ENCODE peak calls at places on chromosome 5, in six cellular contexts. D is activated naive CD4-positive, alpha-beta T cell treated with Interleukin-2 at 50 U/mL for 16 hours; U is EL; M is Caki2; N is cardiac fibroblast; V is NCI-H748 treated with DMSO at 0.1 percent for 48 hours. Q is an unnamed sample.

GRCh38 chr5:74408150-74409043 is 232.1 kb downstream of the ENC1 start:
- DNase-seq in N (no peak), V (peak), U (no peak), D (no peak), M (no peak), Q (no peak)

GRCh38 chr5:65722575-65723424 is 795 bp downstream of the NLN start:
- DNase-seq in U (peak), N (peak), D (no peak), M (peak), V (peak), Q (peak)

GRCh38 chr5:124057161-124057814 is 545.3 kb downstream of the CSNK1G3 start:
- DNase-seq in D (no peak), U (no peak), V (peak), M (peak), N (no peak), Q (no peak)

GRCh38 chr5:116559239-116559638 is 15.4 kb downstream of the SEMA6A start:
- DNase-seq in D (no peak), U (no peak), V (no peak), N (no peak), M (no peak), Q (no peak)

GRCh38 chr5:158115468-158115867 is 256.5 kb upstream of the CLINT1 start:
- DNase-seq in N (no peak), U (no peak), V (no peak), D (no peak), M (no peak), Q (peak)

GRCh38 chr5:98997000-98997399 is 68.2 kb upstream of the CHD1 start:
- DNase-seq in U (peak), N (peak), D (no peak), V (no peak), M (no peak), Q (peak)

GRCh38 chr5:117095803-117096332 is 521.2 kb upstream of the SEMA6A start:
- DNase-seq in M (no peak), D (no peak), U (no peak), N (no peak), V (no peak), Q (no peak)

GRCh38 chr5:174295736-174296481 is 250.4 kb downstream of the NSG2 start:
- DNase-seq in M (no peak), N (no peak), V (no peak), U (no peak), D (no peak), Q (no peak)

GRCh38 chr5:154465169-154465568 is 12.9 kb downstream of the HAND1 start:
- DNase-seq in D (no peak), U (peak), M (no peak), V (no peak), N (peak), Q (peak)

GRCh38 chr5:99771296-99771695 is 763.9 kb upstream of the FAM174A start:
- DNase-seq in V (no peak), D (no peak), N (peak), U (no peak), M (no peak), Q (no peak)

GRCh38 chr5:61969347-61969746 is 336.7 kb upstream of the KIF2A start:
- DNase-seq in N (peak), M (no peak), V (no peak), D (no peak), U (peak), Q (peak)

GRCh38 chr5:24905123-24905522 is 260.3 kb upstream of the CDH10 start:
- DNase-seq in U (no peak), D (no peak), M (no peak), N (peak), V (no peak), Q (peak)

GRCh38 chr5:149719666-149720065 is 10.4 kb upstream of the PPARGC1B start:
- DNase-seq in N (peak), M (no peak), U (peak), V (no peak), D (no peak), Q (no peak)

GRCh38 chr5:110333384-110333783 is 393.1 kb downstream of the TMEM232 start:
- DNase-seq in U (no peak), M (no peak), V (no peak), N (peak), D (no peak), Q (peak)

GRCh38 chr5:74212336-74212735 is 428.2 kb downstream of the ENC1 start:
- DNase-seq in V (peak), D (no peak), U (peak), M (no peak), N (peak), Q (peak)

GRCh38 chr5:103232393-103232999 is 26.1 kb upstream of the MACIR start:
- DNase-seq in M (no peak), V (peak), D (no peak), U (peak), N (peak), Q (peak)

GRCh38 chr5:55360190-55360589 is 52.4 kb downstream of the MTREX start:
- DNase-seq in V (no peak), N (peak), U (peak), M (no peak), D (no peak), Q (no peak)

GRCh38 chr5:66364186-66364585 is 220.1 kb downstream of the SREK1 start:
- DNase-seq in D (no peak), M (no peak), U (no peak), V (no peak), N (no peak), Q (no peak)

GRCh38 chr5:154603978-154604679 is 126.1 kb upstream of the HAND1 start:
- DNase-seq in V (no peak), U (peak), D (no peak), N (peak), M (no peak), Q (peak)

GRCh38 chr5:78009937-78010527 is 233.9 kb upstream of the TBCA start:
- DNase-seq in M (no peak), D (no peak), V (no peak), N (peak), U (peak), Q (peak)

GRCh38 chr5:102856374-102856748 is 101.3 kb downstream of the PAM start:
- DNase-seq in M (no peak), U (peak), D (no peak), V (no peak), N (peak), Q (peak)

GRCh38 chr5:99317136-99317535 is 388.3 kb upstream of the CHD1 start:
- DNase-seq in U (no peak), M (no peak), D (no peak), V (no peak), N (no peak), Q (no peak)

GRCh38 chr5:100430268-100430900 is 104.8 kb upstream of the FAM174A start:
- DNase-seq in M (no peak), V (peak), D (peak), N (peak), U (peak), Q (peak)

GRCh38 chr5:98570661-98571181 is 202.7 kb upstream of the RGMB start:
- DNase-seq in U (peak), D (no peak), M (no peak), V (no peak), N (peak), Q (peak)

GRCh38 chr5:179315356-179315890 is 29.8 kb downstream of the ADAMTS2 start:
- DNase-seq in M (no peak), N (no peak), V (no peak), D (no peak), U (no peak), Q (no peak)

GRCh38 chr5:9540791-9541190 is 5.1 kb downstream of the SEMA5A start:
- DNase-seq in N (peak), V (no peak), U (peak), D (no peak), M (no peak), Q (peak)

GRCh38 chr5:69261034-69261433 is 26.3 kb downstream of the CDK7 start:
- DNase-seq in D (no peak), V (no peak), U (peak), N (peak), M (peak), Q (peak)

GRCh38 chr5:6260846-6261245 is 117.5 kb downstream of the MED10 start:
- DNase-seq in N (no peak), U (no peak), M (no peak), D (no peak), V (no peak), Q (no peak)

GRCh38 chr5:174590820-174591219 is 133.6 kb upstream of the MSX2 start:
- DNase-seq in V (no peak), U (no peak), M (no peak), N (no peak), D (no peak), Q (no peak)

GRCh38 chr5:110790673-110791072 is 51.9 kb downstream of the SLC25A46 start:
- DNase-seq in N (peak), U (peak), D (no peak), V (no peak), M (no peak), Q (peak)

GRCh38 chr5:98108497-98108896 is 665.0 kb upstream of the RGMB start:
- DNase-seq in N (peak), V (no peak), U (peak), M (no peak), D (no peak), Q (peak)

GRCh38 chr5:14528115-14528514 is 53.5 kb upstream of the OTULINL start:
- DNase-seq in N (no peak), V (no peak), U (no peak), D (no peak), M (no peak), Q (no peak)

GRCh38 chr5:158013939-158014338 is 155.0 kb upstream of the CLINT1 start:
- DNase-seq in U (peak), D (no peak), M (no peak), N (peak), V (no peak), Q (no peak)

GRCh38 chr5:40939753-40940152 is 30.5 kb downstream of the C7 start:
- DNase-seq in D (no peak), U (no peak), V (no peak), N (no peak), M (no peak), Q (no peak)

GRCh38 chr5:160083012-160083436 is 36.2 kb downstream of the PWWP2A start:
- DNase-seq in V (no peak), M (peak), N (peak), D (no peak), U (peak), Q (peak)

GRCh38 chr5:80164799-80165198 is 91.0 kb downstream of the SERINC5 start:
- DNase-seq in V (no peak), N (no peak), M (no peak), D (no peak), U (no peak), Q (no peak)

GRCh38 chr5:174384509-174384947 is 339.0 kb downstream of the NSG2 start:
- DNase-seq in U (peak), M (no peak), D (no peak), N (peak), V (no peak), Q (peak)

GRCh38 chr5:65102826-65103673 is 334.3 kb downstream of the CWC27 start:
- DNase-seq in V (peak), D (peak), M (peak), N (peak), U (no peak), Q (peak)

GRCh38 chr5:142621227-142621626 is 64.7 kb downstream of the FGF1 start:
- DNase-seq in D (no peak), M (no peak), N (peak), U (peak), V (no peak), Q (peak)

GRCh38 chr5:179623906-179624741 is 653 bp upstream of the HNRNPH1 start:
- DNase-seq in U (peak), D (peak), V (no peak), N (peak), M (peak), Q (peak)